ENCODE peak calls at places on chromosomes 1 and 21, in eight cellular contexts. One of them, this sample, is unnamed.

GRCh38 chr1:197807216-197807615 is 31.9 kb upstream of the DENND1B start:
- DNase-seq in D341Med: no peak
- DNase-seq in A549: no peak
- DNase-seq in cardiac fibroblast: no peak
- DNase-seq in RWPE1: no peak
- DNase-seq in stromal cell of bone marrow: no peak
- DNase-seq in Right ventricle myocardium inferior: no peak
- DNase-seq in lower lobe of right lung: no peak
- DNase-seq in this sample: no peak

GRCh38 chr1:174982971-174983689 is 16.6 kb upstream of the CACYBP start:
- DNase-seq in RWPE1: peak; percentile 17
- DNase-seq in Right ventricle myocardium inferior: no peak
- DNase-seq in cardiac fibroblast: peak; percentile 77
- DNase-seq in A549: peak; percentile 10
- DNase-seq in lower lobe of right lung: no peak
- DNase-seq in D341Med: peak; percentile 36
- DNase-seq in stromal cell of bone marrow: no peak
- DNase-seq in this sample: peak; percentile 28

GRCh38 chr1:205488074-205488723 is 16.3 kb upstream of the CDK18 start:
- DNase-seq in Right ventricle myocardium inferior: no peak
- DNase-seq in lower lobe of right lung: no peak
- DNase-seq in cardiac fibroblast: peak; percentile 70
- DNase-seq in stromal cell of bone marrow: peak; percentile 31
- DNase-seq in A549: peak; percentile 87
- DNase-seq in D341Med: peak; percentile 82
- DNase-seq in RWPE1: peak; percentile 89
- DNase-seq in this sample: peak; percentile 53

GRCh38 chr1:21904725-21905520 is 32.2 kb downstream of the HSPG2 start:
- DNase-seq in D341Med: no peak
- DNase-seq in A549: no peak
- DNase-seq in stromal cell of bone marrow: peak; percentile 55
- DNase-seq in lower lobe of right lung: no peak
- DNase-seq in RWPE1: peak; percentile 81
- DNase-seq in cardiac fibroblast: peak; percentile 92
- DNase-seq in Right ventricle myocardium inferior: peak; percentile 75
- DNase-seq in this sample: no peak

GRCh38 chr1:23810818-23811420 is 10.4 kb upstream of the GALE start:
- DNase-seq in Right ventricle myocardium inferior: no peak
- DNase-seq in D341Med: peak; percentile 57
- DNase-seq in cardiac fibroblast: peak; percentile 56
- DNase-seq in stromal cell of bone marrow: no peak
- DNase-seq in RWPE1: no peak
- DNase-seq in A549: no peak
- DNase-seq in lower lobe of right lung: peak; percentile 73
- DNase-seq in this sample: no peak

GRCh38 chr21:36744560-36745231 is 45.8 kb downstream of the SIM2 start:
- DNase-seq in cardiac fibroblast: no peak
- DNase-seq in D341Med: no peak
- DNase-seq in stromal cell of bone marrow: no peak
- DNase-seq in A549: no peak
- DNase-seq in Right ventricle myocardium inferior: no peak
- DNase-seq in lower lobe of right lung: no peak
- DNase-seq in RWPE1: no peak
- DNase-seq in this sample: no peak

GRCh38 chr1:4046836-4047461 is 146.9 kb upstream of the C1orf174 start:
- DNase-seq in cardiac fibroblast: no peak
- DNase-seq in RWPE1: no peak
- DNase-seq in Right ventricle myocardium inferior: no peak
- DNase-seq in A549: no peak
- DNase-seq in D341Med: no peak
- DNase-seq in stromal cell of bone marrow: no peak
- DNase-seq in lower lobe of right lung: no peak
- DNase-seq in this sample: no peak

GRCh38 chr1:102434421-102434820 is 437.7 kb upstream of the OLFM3 start:
- DNase-seq in stromal cell of bone marrow: no peak
- DNase-seq in A549: no peak
- DNase-seq in RWPE1: no peak
- DNase-seq in D341Med: peak; percentile 30
- DNase-seq in cardiac fibroblast: peak; percentile 35
- DNase-seq in lower lobe of right lung: no peak
- DNase-seq in Right ventricle myocardium inferior: no peak
- DNase-seq in this sample: no peak

GRCh38 chr1:74584185-74584584 is 71.8 kb upstream of the LRRC53 start:
- DNase-seq in lower lobe of right lung: no peak
- DNase-seq in RWPE1: no peak
- DNase-seq in stromal cell of bone marrow: no peak
- DNase-seq in D341Med: no peak
- DNase-seq in cardiac fibroblast: peak; percentile 13
- DNase-seq in A549: no peak
- DNase-seq in Right ventricle myocardium inferior: no peak
- DNase-seq in this sample: no peak

GRCh38 chr21:37986751-37987399 is 70.6 kb upstream of the KCNJ6 start:
- DNase-seq in A549: no peak
- DNase-seq in cardiac fibroblast: no peak
- DNase-seq in Right ventricle myocardium inferior: no peak
- DNase-seq in RWPE1: no peak
- DNase-seq in D341Med: no peak
- DNase-seq in stromal cell of bone marrow: no peak
- DNase-seq in lower lobe of right lung: no peak
- DNase-seq in this sample: no peak

GRCh38 chr1:185886671-185887070 is 152.5 kb downstream of the HMCN1 start:
- DNase-seq in stromal cell of bone marrow: no peak
- DNase-seq in cardiac fibroblast: no peak
- DNase-seq in A549: no peak
- DNase-seq in Right ventricle myocardium inferior: no peak
- DNase-seq in lower lobe of right lung: no peak
- DNase-seq in RWPE1: no peak
- DNase-seq in D341Med: no peak
- DNase-seq in this sample: no peak

This sample was measured in retina.